ENCODE peak calls at places on chromosomes 13 and 19, in eight cellular contexts. J is vagina, B is lower leg skin, Q is GM12878, D is esophagus squamous epithelium, N is right lobe of liver, G is transverse colon, F is adrenal gland. U is an unnamed sample.

GRCh38 chr13:44331912-44332840 is 41.4 kb upstream of the SERP2 start:
- DNase-seq in J (no peak), B (no peak), Q (no peak), D (no peak), N (peak), G (peak), F (no peak), U (peak)

GRCh38 chr19:35644206-35644986 is 2.9 kb downstream of the ETV2 start:
- DNase-seq in J (peak), B (peak), Q (peak), D (peak), N (peak), G (peak), F (peak), U (peak)

GRCh38 chr19:49421039-49421877 is 2.0 kb downstream of the PTH2 start:
- DNase-seq in J (no peak), B (no peak), Q (no peak), D (no peak), N (peak), G (peak), F (peak), U (peak)

GRCh38 chr13:74778087-74778486 is 643.9 kb upstream of the KLF12 start:
- DNase-seq in J (no peak), B (no peak), Q (no peak), D (no peak), N (no peak), G (no peak), F (no peak), U (no peak)

GRCh38 chr19:55393362-55393761 is 7.6 kb downstream of the RPL28 start:
- DNase-seq in J (no peak), B (no peak), Q (no peak), D (no peak), N (no peak), G (no peak), F (no peak), U (no peak)

GRCh38 chr13:24923305-24923640 is 159.3 kb downstream of the RNF17 start:
- DNase-seq in J (no peak), B (no peak), Q (peak), D (no peak), N (no peak), G (no peak), F (peak), U (no peak)

GRCh38 chr19:35041548-35042055 is at the start of gene HPN:
- DNase-seq in J (no peak), B (no peak), Q (no peak), D (no peak), N (peak), G (no peak), F (no peak), U (no peak)

GRCh38 chr13:79900356-79900755 is 419.4 kb downstream of the NDFIP2 start:
- DNase-seq in J (no peak), B (no peak), Q (no peak), D (no peak), N (no peak), G (no peak), F (no peak), U (no peak)

GRCh38 chr13:26992951-26993490 is 178.6 kb downstream of the USP12 start:
- DNase-seq in J (no peak), B (no peak), Q (no peak), D (no peak), N (no peak), G (no peak), F (no peak), U (no peak)

GRCh38 chr13:106205871-106206270 is 329.6 kb downstream of the EFNB2 start:
- DNase-seq in J (no peak), B (no peak), Q (no peak), D (no peak), N (no peak), G (no peak), F (no peak), U (no peak)

GRCh38 chr19:2819540-2820111 is at the start of gene ZNF554:
- DNase-seq in J (peak), B (peak), Q (peak), D (peak), N (peak), G (peak), F (peak), U (peak)
- TF ChIP-seq POLR2A in J (no peak), B (no peak), Q (no peak), D (no peak), N (peak), G (no peak), F (no peak), U (peak)

GRCh38 chr19:28634031-28634328 is 579.0 kb downstream of the UQCRFS1 start:
- DNase-seq in J (no peak), B (no peak), Q (no peak), D (no peak), N (no peak), G (no peak), F (no peak), U (no peak)
- TF ChIP-seq CTCF in J (no peak), B (no peak), Q (no peak), D (no peak), N (no peak), G (no peak), F (no peak), U (no peak)

GRCh38 chr19:44658069-44658727 is 13.1 kb upstream of the CEACAM19 start:
- DNase-seq in J (no peak), B (no peak), Q (no peak), D (no peak), N (peak), G (no peak), F (no peak), U (no peak)
- TF ChIP-seq POLR2A in J (no peak), B (no peak), Q (no peak), D (no peak), N (no peak), G (no peak), F (no peak), U (no peak)

GRCh38 chr19:33396701-33397535 is 23.4 kb downstream of the CEBPG start:
- DNase-seq in J (no peak), B (no peak), Q (no peak), D (no peak), N (peak), G (no peak), F (no peak), U (no peak)
- TF ChIP-seq CTCF in J (no peak), B (no peak), Q (no peak), D (no peak), N (no peak), G (no peak), F (no peak), U (no peak)

DNA sequence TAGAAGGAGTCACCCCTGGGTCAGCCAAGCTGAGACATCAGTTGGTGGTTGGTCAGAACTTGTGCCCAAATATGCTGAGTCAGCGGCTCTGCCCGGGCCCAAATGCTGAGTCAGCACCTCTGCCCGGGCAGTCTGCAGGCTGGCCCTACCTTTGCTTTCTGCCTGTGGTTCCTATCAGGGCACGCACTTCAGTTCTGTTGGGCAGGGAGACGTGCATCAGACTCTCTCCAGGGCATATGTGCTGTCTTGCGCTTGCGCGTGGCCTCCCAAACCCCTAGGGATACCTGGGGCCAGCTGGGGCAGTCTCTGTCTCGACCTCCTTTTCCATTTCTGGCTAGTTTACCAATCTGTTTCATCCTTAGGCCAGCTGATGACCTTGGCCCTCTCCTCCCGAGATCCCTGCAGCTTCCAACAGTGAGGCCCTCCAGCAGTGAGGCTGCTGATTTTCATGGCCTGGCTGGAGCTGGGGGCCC is 24.4 kb upstream of the LDLR start:
- DNase-seq in J (no peak), B (no peak), Q (no peak), D (no peak), N (peak), G (no peak), F (peak), U (no peak)
- TF ChIP-seq POLR2A in J (no peak), B (no peak), Q (no peak), D (no peak), N (no peak), G (no peak), F (no peak), U (no peak)

GRCh38 chr19:14089412-14089661 is 1.2 kb downstream of the SAMD1 start:
- DNase-seq in J (no peak), B (no peak), Q (no peak), D (no peak), N (no peak), G (no peak), F (no peak), U (no peak)

GRCh38 chr19:14091086-14091884 is 734 bp upstream of the SAMD1 start:
- DNase-seq in J (no peak), B (no peak), Q (no peak), D (no peak), N (peak), G (peak), F (peak), U (peak)

GRCh38 chr19:14090509-14091085 is at the start of gene SAMD1:
- DNase-seq in J (no peak), B (peak), Q (no peak), D (peak), N (peak), G (peak), F (peak), U (peak)

GRCh38 chr19:14088634-14089411 is 1.7 kb downstream of the SAMD1 start:
- DNase-seq in J (no peak), B (peak), Q (no peak), D (no peak), N (no peak), G (no peak), F (no peak), U (no peak)

DNA sequence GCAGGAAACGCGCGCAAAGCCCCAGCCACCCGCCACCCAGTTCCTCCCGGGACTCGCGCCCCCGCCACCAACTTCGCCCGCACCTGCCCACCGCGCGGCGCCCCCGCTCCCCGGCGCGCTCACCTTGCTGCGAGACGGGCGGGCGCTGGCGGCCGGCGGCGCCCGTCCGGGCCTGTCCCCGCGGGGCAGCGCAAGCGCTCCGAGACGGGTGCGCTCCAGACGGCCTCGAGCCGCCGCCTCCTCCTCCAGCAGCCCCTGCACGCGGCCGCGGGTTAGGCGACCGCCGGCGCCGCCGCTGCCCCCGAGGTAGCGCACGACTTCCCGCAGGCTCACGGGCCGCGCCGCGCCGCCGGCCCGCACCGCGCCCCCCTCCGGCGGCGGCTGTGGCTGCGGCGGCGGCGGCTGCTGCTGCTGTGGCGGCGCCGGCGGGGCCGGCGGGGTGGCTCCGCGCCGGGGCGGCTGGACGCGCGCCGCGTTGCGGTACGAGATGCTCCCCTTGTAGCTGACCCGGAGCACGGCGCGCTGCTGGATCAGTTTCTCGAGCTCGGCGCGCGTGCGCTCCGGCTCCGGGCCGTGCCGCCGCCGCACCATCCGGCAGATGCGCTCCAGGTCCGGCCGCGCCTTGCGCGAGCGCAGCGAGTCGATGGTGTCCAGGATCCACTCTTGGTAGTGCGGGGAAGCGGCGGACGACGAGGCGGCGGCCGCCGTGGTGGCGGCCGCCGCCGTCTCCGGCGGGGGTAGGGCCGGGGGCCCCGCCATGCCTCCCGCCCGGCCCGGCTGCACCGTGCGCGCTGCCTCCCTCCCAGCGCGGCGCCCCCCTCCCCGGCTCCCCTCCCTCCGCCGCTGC is 666 bp downstream of the SAMD1 start:
- DNase-seq in J (no peak), B (peak), Q (no peak), D (no peak), N (peak), G (peak), F (peak), U (peak)
- TF ChIP-seq CTCF in J (no peak), B (no peak), Q (no peak), D (peak), N (peak), G (no peak), F (no peak), U (no peak)

DNA sequence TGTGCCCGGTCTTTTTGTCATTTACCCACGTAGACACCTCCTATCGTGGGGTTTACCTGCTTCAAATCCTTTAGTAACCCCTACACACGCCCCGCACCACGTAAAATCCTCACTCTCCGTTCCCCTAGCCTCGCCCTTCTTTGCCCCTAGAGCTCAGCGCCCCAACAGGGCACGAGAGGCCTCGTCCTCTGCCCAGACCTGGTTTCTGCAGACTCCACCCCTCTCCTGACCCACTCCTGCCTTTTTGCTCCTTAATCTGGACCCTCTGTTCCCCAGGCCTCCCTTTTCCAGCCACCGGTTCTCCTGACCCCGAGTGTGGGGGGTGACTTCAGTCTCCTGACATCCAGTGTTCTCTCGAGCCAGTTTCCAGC is 427 bp downstream of the ZNF528 start:
- DNase-seq in J (no peak), B (no peak), Q (no peak), D (no peak), N (no peak), G (peak), F (no peak), U (no peak)
- TF ChIP-seq POLR2A in J (no peak), B (no peak), Q (no peak), D (no peak), N (no peak), G (no peak), F (no peak), U (no peak)

DNA sequence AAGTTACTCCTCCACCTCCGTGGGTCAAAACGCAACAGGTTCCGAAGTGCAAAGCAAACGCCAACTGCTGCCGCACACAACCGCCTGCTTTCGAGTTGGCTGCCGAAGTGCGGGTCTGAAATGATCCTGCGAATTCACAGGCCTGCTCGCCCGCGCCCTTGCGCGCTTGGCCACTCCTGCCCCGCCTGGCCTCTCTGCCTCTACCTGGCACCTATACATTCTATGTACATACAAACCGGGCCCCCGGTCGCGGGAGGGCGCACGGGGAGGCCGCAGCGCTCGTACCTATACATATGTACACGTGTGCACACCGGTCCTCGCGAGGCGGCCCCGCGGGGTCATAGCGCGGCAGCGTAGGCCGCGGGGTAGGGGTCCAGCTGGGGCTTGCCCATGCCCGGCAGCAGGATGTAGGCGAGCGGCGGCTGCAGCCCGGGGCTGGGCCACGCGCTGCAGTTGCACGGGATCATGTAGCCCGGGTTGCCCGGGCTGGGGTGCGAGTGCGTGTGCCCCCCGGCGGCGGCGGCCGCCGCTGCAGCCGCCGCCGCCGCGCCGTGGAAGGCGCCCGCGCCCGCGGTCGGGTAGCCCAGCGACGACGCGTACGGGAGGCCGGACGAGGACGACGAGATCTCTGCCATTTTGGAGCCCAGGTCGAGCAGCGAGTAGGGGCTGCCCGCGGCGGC is 1.3 kb downstream of the SOX21 start:
- DNase-seq in J (peak), B (no peak), Q (no peak), D (no peak), N (no peak), G (no peak), F (no peak), U (no peak)
- TF ChIP-seq CTCF in J (no peak), B (no peak), Q (no peak), D (peak), N (no peak), G (no peak), F (no peak), U (peak)

GRCh38 chr19:3516675-3517207 is 10.6 kb downstream of the FZR1 start:
- DNase-seq in J (no peak), B (no peak), Q (peak), D (no peak), N (peak), G (peak), F (peak), U (peak)
- TF ChIP-seq POLR2A in J (no peak), B (no peak), Q (no peak), D (no peak), N (no peak), G (no peak), F (no peak), U (no peak)

DNA sequence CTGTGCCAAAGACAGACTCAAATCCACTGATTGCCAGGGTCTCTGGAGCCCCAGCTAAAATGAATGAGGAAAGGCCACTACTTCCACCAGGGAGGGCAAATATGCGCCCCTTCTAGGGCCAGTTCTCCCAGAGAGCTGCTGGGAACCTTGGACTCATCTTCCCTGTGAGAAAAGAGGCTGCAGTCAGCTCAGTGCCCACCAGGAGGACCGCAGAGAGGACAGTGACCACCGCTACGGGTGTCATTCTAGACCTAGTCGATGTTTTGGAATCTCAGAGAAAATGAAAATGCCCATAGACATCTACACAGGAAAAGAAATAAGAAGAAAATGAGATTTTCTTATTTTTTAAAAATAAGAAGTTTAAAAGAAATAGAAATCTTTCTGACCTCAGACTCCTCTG is 235.1 kb downstream of the UQCRFS1 start:
- DNase-seq in J (no peak), B (no peak), Q (no peak), D (no peak), N (no peak), G (no peak), F (no peak), U (no peak)
- TF ChIP-seq CTCF in J (no peak), B (no peak), Q (no peak), D (no peak), N (no peak), G (no peak), F (no peak), U (no peak)